ENCODE peak calls at places on chromosomes 1 and 21, in five cellular contexts. S is K562, H is left ventricle myocardium inferior, P is neuronal stem cell, O is hepatocyte. Y is an unnamed sample.
A peak's percentile ranks its signal among the peaks of the same experiment; 100 is the strongest.

GRCh38 chr1:222099746-222100145 is 357.9 kb upstream of the DUSP10 start:
- DNase-seq in S (no peak), H (no peak), P (no peak), O (no peak), Y (no peak)

GRCh38 chr1:27959792-27960603 is at the start of gene XKR8:
- DNase-seq in S (peak; percentile 79), H (peak; percentile 83), P (peak; percentile 83), O (peak; percentile 90), Y (peak; percentile 93)

GRCh38 chr1:53256744-53257453 is 18.6 kb upstream of the MAGOH start:
- DNase-seq in S (no peak), H (no peak), P (no peak), O (no peak), Y (no peak)

GRCh38 chr1:84571150-84571535 is 3.1 kb downstream of the CTBS start:
- DNase-seq in S (no peak), H (no peak), P (no peak), O (no peak), Y (no peak)

GRCh38 chr21:16196521-16197208 is 466.9 kb downstream of the USP25 start:
- DNase-seq in S (no peak), H (no peak), P (no peak), O (no peak), Y (no peak)

GRCh38 chr1:108646661-108647269 is 14.1 kb downstream of the HENMT1 start:
- DNase-seq in S (no peak), H (peak; percentile 71), P (no peak), O (peak; percentile 76), Y (peak; percentile 94)

GRCh38 chr1:1085911-1086841 is 12.1 kb upstream of the RNF223 start:
- DNase-seq in S (no peak), H (no peak), P (no peak), O (no peak), Y (no peak)

GRCh38 chr21:34946385-34947121 is 102.5 kb downstream of the RUNX1 start:
- DNase-seq in S (no peak), H (no peak), P (no peak), O (no peak), Y (no peak)

GRCh38 chr1:15260418-15261154 is 13.6 kb downstream of the FHAD1 start:
- DNase-seq in S (peak; percentile 62), H (no peak), P (no peak), O (no peak), Y (no peak)

GRCh38 chr1:26370591-26371382 is 1.8 kb downstream of the ZNF683 start:
- DNase-seq in S (no peak), H (no peak), P (no peak), O (no peak), Y (no peak)

GRCh38 chr1:66944330-66945274 is 19.8 kb downstream of the MIER1 start:
- DNase-seq in S (no peak), H (no peak), P (no peak), O (peak; percentile 18), Y (no peak)

GRCh38 chr21:34797926-34798595 is 129.3 kb downstream of the CLIC6 start:
- DNase-seq in S (no peak), H (no peak), P (no peak), O (no peak), Y (no peak)

GRCh38 chr1:89171067-89171438 is 4.8 kb downstream of the GBP7 start:
- DNase-seq in S (no peak), H (no peak), P (no peak), O (no peak), Y (no peak)

GRCh38 chr1:65758128-65758527 is 34.6 kb upstream of the PDE4B start:
- DNase-seq in S (no peak), H (no peak), P (no peak), O (peak; percentile 13), Y (peak; percentile 19)

GRCh38 chr1:15525043-15525958 is 1.3 kb upstream of the CASP9 start:
- DNase-seq in S (no peak), H (peak; percentile 99), P (peak; percentile 98), O (peak; percentile 31), Y (peak; percentile 100)

GRCh38 chr1:189616893-189617292 is 860.8 kb downstream of the BRINP3 start:
- DNase-seq in S (no peak), H (no peak), P (no peak), O (peak; percentile 11), Y (no peak)

GRCh38 chr1:116763116-116763786 is 9.0 kb downstream of the CD2 start:
- DNase-seq in S (peak; percentile 27), H (no peak), P (no peak), O (peak; percentile 20), Y (no peak)

GRCh38 chr1:68175621-68176398 is 56.5 kb downstream of the WLS start:
- DNase-seq in S (no peak), H (no peak), P (no peak), O (peak; percentile 40), Y (peak; percentile 34)

GRCh38 chr1:153968000-153968363 is 280 bp downstream of the CREB3L4 start:
- DNase-seq in S (no peak), H (no peak), P (no peak), O (peak; percentile 55), Y (peak; percentile 82)

GRCh38 chr1:111909010-111909409 is 80.5 kb downstream of the KCND3 start:
- DNase-seq in S (no peak), H (no peak), P (no peak), O (no peak), Y (no peak)

GRCh38 chr1:175463856-175464255 is 271.3 kb upstream of the KIAA0040 start:
- DNase-seq in S (no peak), H (no peak), P (no peak), O (no peak), Y (no peak)

GRCh38 chr21:44711327-44712202 is at the start of gene TSPEAR:
- DNase-seq in S (no peak), H (no peak), P (no peak), O (peak; percentile 46), Y (no peak)

GRCh38 chr21:17925000-17925610 is 105.9 kb upstream of the C21orf91 start:
- DNase-seq in S (peak; percentile 66), H (no peak), P (peak; percentile 53), O (peak; percentile 84), Y (no peak)

GRCh38 chr1:112544011-112544688 is 35.4 kb downstream of the WNT2B start:
- DNase-seq in S (no peak), H (no peak), P (no peak), O (peak; percentile 29), Y (no peak)

GRCh38 chr1:64019818-64020217 is 183.6 kb upstream of the UBE2U start:
- DNase-seq in S (no peak), H (no peak), P (no peak), O (peak; percentile 57), Y (no peak)

GRCh38 chr1:1630191-1630964 is 1.6 kb upstream of the MMP23B start:
- DNase-seq in S (no peak), H (peak; percentile 69), P (no peak), O (peak; percentile 81), Y (peak; percentile 94)

GRCh38 chr1:39104158-39105060 is 78.3 kb downstream of the NDUFS5 start:
- DNase-seq in S (no peak), H (peak; percentile 27), P (no peak), O (peak; percentile 60), Y (peak; percentile 33)

GRCh38 chr1:22627331-22627730 is 9.1 kb upstream of the C1QA start:
- DNase-seq in S (no peak), H (no peak), P (no peak), O (no peak), Y (no peak)

GRCh38 chr1:51217101-51217500 is 19.0 kb upstream of the RNF11 start:
- DNase-seq in S (no peak), H (no peak), P (no peak), O (peak; percentile 13), Y (no peak)

GRCh38 chr1:32062867-32063230 is 9.9 kb upstream of the TMEM39B start:
- DNase-seq in S (no peak), H (no peak), P (no peak), O (no peak), Y (no peak)

GRCh38 chr21:36422279-36423098 is 37.3 kb downstream of the CHAF1B start:
- DNase-seq in S (peak; percentile 85), H (peak; percentile 37), P (peak; percentile 64), O (peak; percentile 72), Y (peak; percentile 50)

GRCh38 chr21:45015469-45015860 is 58.9 kb upstream of the ADARB1 start:
- DNase-seq in S (no peak), H (peak; percentile 8), P (no peak), O (no peak), Y (no peak)

GRCh38 chr1:79198841-79199240 is 192.3 kb upstream of the ADGRL4 start:
- DNase-seq in S (no peak), H (no peak), P (no peak), O (no peak), Y (no peak)
- H3K9me3 ChIP-seq in S (no peaks in the 10 kb centered on the region), H (no peaks in the 10 kb centered on the region), P (no peaks in the 10 kb centered on the region), O (no peaks in the 10 kb centered on the region), Y (no peaks in the 10 kb centered on the region)

GRCh38 chr1:156505679-156506298 is 5.2 kb upstream of the MEF2D start:
- DNase-seq in S (no peak), H (no peak), P (no peak), O (no peak), Y (no peak)
- H3K4me1 ChIP-seq in S (peaks cover 46% of the 10 kb centered on the region), H (peaks cover 86% of the 10 kb centered on the region), P (peaks cover 20% of the 10 kb centered on the region), O (peaks cover 36% of the 10 kb centered on the region), Y (peaks cover 33% of the 10 kb centered on the region)

DNA sequence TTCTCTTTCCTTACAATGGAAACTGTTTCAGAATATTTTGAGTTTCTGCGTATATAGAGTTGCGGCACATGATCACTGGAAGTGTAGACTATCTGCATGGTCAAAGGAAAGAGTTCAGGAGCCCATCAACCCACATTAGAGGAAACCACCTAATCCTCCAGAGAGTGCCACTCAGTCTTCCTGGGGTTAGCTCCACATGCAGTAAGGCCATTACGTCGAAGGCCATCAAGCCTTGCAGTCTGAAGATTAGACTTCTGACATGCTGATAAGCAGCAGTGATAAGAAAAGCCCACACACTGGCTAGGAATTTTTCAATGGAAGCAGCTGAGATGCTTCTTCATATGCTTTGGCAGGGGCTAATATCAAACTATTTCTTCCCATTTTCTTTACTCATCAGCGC is 7.6 kb downstream of the ZNF669 start:
- DNase-seq in S (no peak), H (no peak), P (no peak), O (no peak), Y (no peak)
- H3K9me3 ChIP-seq in S (peaks cover 18% of the 10 kb centered on the region), H (peaks cover 80% of the 10 kb centered on the region), P (peaks cover 59% of the 10 kb centered on the region), O (peaks cover 18% of the 10 kb centered on the region), Y (peaks cover 29% of the 10 kb centered on the region)

DNA sequence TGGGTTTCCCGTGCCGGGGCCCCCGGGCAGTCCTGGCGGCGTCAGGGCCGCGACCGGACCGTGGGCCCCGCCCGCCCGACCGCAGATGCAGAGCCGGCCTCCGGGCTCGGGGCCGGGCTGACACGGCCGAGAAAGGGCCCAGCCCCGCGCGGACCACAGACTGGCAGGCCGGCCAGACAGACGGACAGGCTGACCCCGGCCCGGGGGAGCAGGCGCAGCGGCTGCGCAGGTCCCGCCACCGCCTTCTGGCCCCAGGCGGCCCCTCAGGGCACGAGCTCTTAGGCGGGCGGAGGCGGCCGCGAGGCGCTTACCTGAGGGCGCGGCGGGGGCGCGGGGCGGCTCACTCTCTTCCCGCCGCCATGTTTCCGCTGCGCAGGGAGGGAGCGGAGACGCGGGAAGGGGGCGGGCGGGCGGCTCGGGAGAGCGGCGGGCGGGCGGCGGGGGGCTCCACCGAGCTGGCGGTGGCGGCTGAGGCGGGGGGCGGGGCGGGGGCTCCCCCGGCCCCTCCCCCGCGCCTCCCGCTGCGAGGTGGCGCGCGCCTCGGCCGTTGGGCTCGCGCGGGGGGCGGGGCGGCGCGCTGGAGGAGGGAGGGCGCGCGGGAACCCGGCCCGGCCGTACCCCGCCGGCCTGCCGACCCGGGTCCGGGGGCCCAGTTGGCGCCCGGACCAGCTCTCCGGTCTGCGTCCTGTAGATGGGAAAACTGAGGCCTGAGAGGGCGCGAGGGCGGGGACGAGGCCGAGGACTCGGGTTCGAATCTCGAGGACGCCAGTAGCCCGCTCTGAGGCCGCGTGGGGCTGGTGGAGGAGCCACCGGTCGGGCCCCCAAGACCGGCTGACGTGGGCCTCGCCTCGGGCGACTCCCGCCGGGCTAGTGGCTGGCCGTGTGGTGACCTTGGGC is at the start of gene SCMH1:
- DNase-seq in S (peak; percentile 89), H (peak; percentile 46), P (peak; percentile 67), O (peak; percentile 84), Y (peak; percentile 55)
- H3K4me1 ChIP-seq in S (peaks cover 35% of the 10 kb centered on the region), H (peaks cover 60% of the 10 kb centered on the region), P (peaks cover 9% of the 10 kb centered on the region), O (peaks cover 62% of the 10 kb centered on the region), Y (peaks cover 6% of the 10 kb centered on the region)

Y was measured in mucosa of descending colon.